ENCODE peak calls at places on chromosomes 3 and 15, in four cellular contexts. H is lower leg skin, M is heart left ventricle, Z is gastrocnemius medialis. R is an unnamed sample.

GRCh38 chr15:44782516-44782915 is 46.2 kb downstream of the TRIM69 start:
- DNase-seq in H (no peak), M (no peak), Z (no peak), R (no peak)

GRCh38 chr15:91855684-91856553 is 2.4 kb downstream of the SLCO3A1 start:
- DNase-seq in H (no peak), M (no peak), Z (no peak), R (no peak)

GRCh38 chr15:39131605-39132004 is 449.3 kb upstream of the THBS1 start:
- DNase-seq in H (no peak), M (no peak), Z (no peak), R (no peak)

GRCh38 chr15:85581495-85581894 is 201.1 kb downstream of the AKAP13 start:
- DNase-seq in H (peak), M (peak), Z (peak), R (no peak)

GRCh38 chr3:122186372-122186771 is 2.9 kb downstream of the CASR start:
- DNase-seq in H (no peak), M (no peak), Z (no peak), R (no peak)

GRCh38 chr3:106299300-106300098 is 430.7 kb upstream of the CBLB start:
- DNase-seq in H (no peak), M (no peak), Z (no peak), R (no peak)

GRCh38 chr3:185175370-185175987 is 22.6 kb upstream of the C3orf70 start:
- DNase-seq in H (no peak), M (peak), Z (no peak), R (no peak)

GRCh38 chr15:66841953-66842681 is 140.1 kb downstream of the SMAD6 start:
- DNase-seq in H (peak), M (peak), Z (peak), R (no peak)

GRCh38 chr15:57696146-57696545 is 10.4 kb upstream of the POLR2M start:
- DNase-seq in H (no peak), M (peak), Z (no peak), R (no peak)

GRCh38 chr3:126014252-126014651 is 45.3 kb downstream of the ROPN1B start:
- DNase-seq in H (no peak), M (no peak), Z (no peak), R (peak)

GRCh38 chr3:17137321-17137826 is 252.6 kb downstream of the PLCL2 start:
- DNase-seq in H (peak), M (no peak), Z (no peak), R (no peak)

GRCh38 chr3:14358426-14359211 is 43.8 kb upstream of the SLC6A6 start:
- DNase-seq in H (peak), M (peak), Z (no peak), R (no peak)

GRCh38 chr3:157418104-157418503 is 18.5 kb upstream of the PTX3 start:
- DNase-seq in H (no peak), M (no peak), Z (no peak), R (no peak)
- TF ChIP-seq POLR2A in H (no peak), M (no peak), Z (no peak), R (no peak)

GRCh38 chr3:49654176-49654825 is 19.9 kb upstream of the APEH start:
- DNase-seq in H (no peak), M (no peak), Z (no peak), R (no peak)

GRCh38 chr3:49655731-49656285 is 18.3 kb upstream of the APEH start:
- DNase-seq in H (no peak), M (no peak), Z (no peak), R (no peak)

GRCh38 chr3:49654955-49655556 is 19.1 kb upstream of the APEH start:
- DNase-seq in H (no peak), M (no peak), Z (no peak), R (no peak)

GRCh38 chr3:49657208-49657915 is 16.8 kb upstream of the APEH start:
- DNase-seq in H (no peak), M (no peak), Z (no peak), R (no peak)

GRCh38 chr3:49656541-49657112 is 17.5 kb upstream of the APEH start:
- DNase-seq in H (no peak), M (no peak), Z (no peak), R (no peak)
- TF ChIP-seq CTCF in H (no peak), M (no peak), Z (no peak), R (no peak)

DNA sequence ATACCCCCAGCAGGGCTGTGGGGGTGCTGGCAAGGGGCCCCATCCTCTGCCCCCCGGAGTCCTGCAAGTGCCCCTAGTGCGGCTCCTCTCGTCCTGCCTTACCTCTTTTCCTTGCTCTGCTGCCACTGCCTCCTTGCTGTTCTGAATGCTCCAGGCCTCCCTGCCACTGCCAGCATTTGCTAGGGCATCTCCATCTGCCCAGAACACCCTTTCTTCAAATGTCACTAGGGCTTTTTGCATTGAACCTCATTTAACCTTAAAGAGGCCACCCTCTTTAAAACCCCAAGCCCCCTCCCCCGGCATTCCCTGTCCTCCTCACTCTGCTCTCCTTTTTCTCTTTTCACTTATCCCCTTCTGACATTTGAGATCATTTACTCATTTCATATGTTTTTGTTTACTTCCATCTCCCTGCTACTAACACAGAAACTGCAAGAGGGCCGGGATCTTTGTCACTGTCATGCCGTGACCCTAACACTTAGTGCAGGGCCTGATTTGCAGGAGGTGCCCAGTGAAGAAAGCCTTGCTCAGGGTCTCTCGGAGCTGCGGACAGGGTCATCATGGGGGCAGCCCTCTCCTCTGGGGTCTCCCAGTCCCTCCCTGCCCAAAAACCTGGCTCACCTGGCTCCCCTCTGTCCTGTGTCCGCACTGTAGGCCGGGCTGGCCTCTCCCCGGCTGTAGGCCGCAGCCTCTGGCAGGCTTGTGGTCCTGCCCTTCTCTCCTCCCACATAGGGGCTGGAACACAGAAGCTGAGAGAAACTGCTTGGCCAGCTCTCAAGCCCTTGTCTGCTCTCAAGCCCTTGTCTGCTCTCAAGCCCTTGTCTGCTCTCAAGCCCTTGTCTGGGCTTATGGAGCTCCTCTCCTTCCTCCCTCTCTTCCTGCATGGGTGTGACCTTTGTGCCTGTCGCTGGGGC is at the start of gene ACOX2:
- DNase-seq in H (peak), M (peak), Z (peak), R (no peak)
- TF ChIP-seq POLR2A in H (no peak), M (no peak), Z (no peak), R (no peak)

DNA sequence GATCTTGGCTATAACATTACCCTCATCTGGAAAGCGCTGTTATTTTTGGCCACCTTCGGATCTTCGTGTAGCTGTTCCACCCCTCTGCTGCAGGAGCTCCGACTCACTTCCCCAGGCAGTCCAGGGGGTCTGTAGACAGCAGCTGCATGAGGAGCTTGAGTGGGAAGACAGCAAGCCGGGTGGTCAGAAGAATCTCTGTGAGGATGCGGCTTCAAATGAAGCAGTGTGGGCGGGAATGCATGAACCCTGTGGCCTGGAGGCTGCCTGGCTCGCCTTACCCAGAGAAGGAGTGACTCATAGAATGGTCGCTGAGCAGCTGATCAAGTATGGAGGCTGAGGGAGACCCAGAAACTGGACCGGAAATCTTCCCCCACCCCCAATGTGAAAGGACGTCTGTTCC is 45.2 kb upstream of the NR2F2 start:
- DNase-seq in H (no peak), M (peak), Z (peak), R (no peak)
- TF ChIP-seq CTCF in H (no peak), M (no peak), Z (no peak), R (no peak)

GRCh38 chr3:127749361-127749760 is 73.0 kb downstream of the MGLL start:
- DNase-seq in H (no peak), M (no peak), Z (no peak), R (no peak)

GRCh38 chr3:127748754-127749327 is 73.5 kb downstream of the MGLL start:
- DNase-seq in H (no peak), M (no peak), Z (no peak), R (no peak)

GRCh38 chr3:127747066-127747465 is 74.3 kb downstream of the ABTB1 start:
- DNase-seq in H (no peak), M (no peak), Z (no peak), R (no peak)

GRCh38 chr3:127746400-127747057 is 73.8 kb downstream of the ABTB1 start:
- DNase-seq in H (no peak), M (peak), Z (no peak), R (no peak)

DNA sequence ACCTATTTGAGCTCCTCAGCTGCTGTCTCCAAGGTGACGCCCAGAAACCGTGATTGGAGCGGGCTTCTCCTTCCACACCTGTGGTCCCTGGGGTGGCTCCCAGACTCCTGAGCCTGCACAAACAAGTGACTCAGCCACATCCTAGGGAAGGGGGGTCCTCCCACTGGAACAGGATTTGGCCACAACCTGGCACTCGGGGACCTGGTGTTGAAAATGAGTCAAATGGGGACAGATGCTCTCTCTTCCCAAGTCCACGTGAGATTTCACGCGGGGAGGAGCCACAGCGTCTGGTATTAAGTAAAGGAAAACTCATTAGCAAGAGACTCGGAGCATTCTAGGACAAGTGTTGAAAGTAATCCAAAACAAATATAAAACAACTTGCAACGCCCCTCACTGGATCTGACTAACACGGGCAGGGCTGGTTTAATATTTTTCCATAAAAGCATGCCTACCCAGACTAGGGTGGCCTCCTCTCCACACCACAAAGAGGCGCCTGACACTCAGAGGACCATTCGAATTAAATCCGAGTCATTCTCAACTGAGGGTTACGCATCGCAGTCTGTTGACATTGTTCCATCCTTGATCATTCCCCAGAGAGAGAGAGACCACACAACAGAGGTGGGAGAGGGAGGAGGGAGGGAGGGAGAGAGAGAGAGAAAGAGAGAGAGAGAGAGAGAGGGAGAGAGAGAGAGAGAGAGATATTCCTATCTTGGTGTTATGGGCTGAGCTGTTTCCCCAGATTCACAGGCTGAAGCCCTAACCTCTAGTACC is 74.4 kb downstream of the MGLL start:
- DNase-seq in H (peak), M (peak), Z (peak), R (no peak)
- TF ChIP-seq POLR2A in H (no peak), M (no peak), Z (peak), R (no peak)